ENCODE peak calls at places on chromosomes 7 and 10, in seven cellular contexts. One of them, this sample, is unnamed.

GRCh38 chr7:131688738-131689661 is 132.6 kb upstream of the PODXL start:
- DNase-seq in brain microvascular endothelial cell: peak; percentile 51
- DNase-seq in prostate gland: peak; percentile 35
- DNase-seq in cardiac fibroblast: peak; percentile 68
- DNase-seq in IMR-90: peak; percentile 49
- DNase-seq in A549: peak; percentile 94
- DNase-seq in left ventricle myocardium inferior: peak; percentile 51
- DNase-seq in this sample: no peak

GRCh38 chr10:70749756-70750155 is 35.4 kb downstream of the TBATA start:
- DNase-seq in prostate gland: no peak
- DNase-seq in cardiac fibroblast: no peak
- DNase-seq in brain microvascular endothelial cell: no peak
- DNase-seq in left ventricle myocardium inferior: no peak
- DNase-seq in A549: no peak
- DNase-seq in IMR-90: no peak
- DNase-seq in this sample: no peak

GRCh38 chr10:24708081-24708480 is 15.6 kb downstream of the ARHGAP21 start:
- DNase-seq in left ventricle myocardium inferior: no peak
- DNase-seq in brain microvascular endothelial cell: no peak
- DNase-seq in prostate gland: no peak
- DNase-seq in IMR-90: no peak
- DNase-seq in cardiac fibroblast: no peak
- DNase-seq in A549: no peak
- DNase-seq in this sample: no peak

GRCh38 chr7:332646-333398 is 42.9 kb downstream of the FOXL3 start:
- DNase-seq in A549: peak; percentile 81
- DNase-seq in prostate gland: peak; percentile 83
- DNase-seq in brain microvascular endothelial cell: peak; percentile 33
- DNase-seq in IMR-90: peak; percentile 36
- DNase-seq in left ventricle myocardium inferior: peak; percentile 84
- DNase-seq in cardiac fibroblast: peak; percentile 63
- DNase-seq in this sample: no peak

GRCh38 chr7:111363099-111363498 is 199.2 kb downstream of the IMMP2L start:
- DNase-seq in left ventricle myocardium inferior: no peak
- DNase-seq in IMR-90: peak; percentile 56
- DNase-seq in A549: no peak
- DNase-seq in cardiac fibroblast: peak; percentile 66
- DNase-seq in prostate gland: no peak
- DNase-seq in brain microvascular endothelial cell: peak; percentile 43
- DNase-seq in this sample: no peak

GRCh38 chr7:134548877-134549276 is at the start of gene AKR1B15:
- DNase-seq in A549: peak; percentile 96
- DNase-seq in IMR-90: peak; percentile 55
- DNase-seq in prostate gland: no peak
- DNase-seq in brain microvascular endothelial cell: no peak
- DNase-seq in cardiac fibroblast: peak; percentile 73
- DNase-seq in left ventricle myocardium inferior: no peak
- DNase-seq in this sample: no peak

GRCh38 chr7:154695836-154696235 is 307.1 kb downstream of the PAXIP1 start:
- DNase-seq in brain microvascular endothelial cell: no peak
- DNase-seq in IMR-90: no peak
- DNase-seq in prostate gland: no peak
- DNase-seq in left ventricle myocardium inferior: no peak
- DNase-seq in A549: no peak
- DNase-seq in cardiac fibroblast: no peak
- DNase-seq in this sample: no peak

GRCh38 chr10:73759512-73760115 is 15.4 kb downstream of the SEC24C start:
- DNase-seq in A549: no peak
- DNase-seq in cardiac fibroblast: no peak
- DNase-seq in prostate gland: no peak
- DNase-seq in left ventricle myocardium inferior: no peak
- DNase-seq in brain microvascular endothelial cell: no peak
- DNase-seq in IMR-90: no peak
- DNase-seq in this sample: no peak

GRCh38 chr10:126058104-126058503 is 161.7 kb downstream of the FANK1 start:
- DNase-seq in prostate gland: no peak
- DNase-seq in cardiac fibroblast: no peak
- DNase-seq in left ventricle myocardium inferior: no peak
- DNase-seq in brain microvascular endothelial cell: no peak
- DNase-seq in IMR-90: no peak
- DNase-seq in A549: no peak
- DNase-seq in this sample: no peak

GRCh38 chr10:123402656-123403055 is 248.5 kb downstream of the BUB3 start:
- DNase-seq in A549: no peak
- DNase-seq in prostate gland: no peak
- DNase-seq in brain microvascular endothelial cell: no peak
- DNase-seq in left ventricle myocardium inferior: no peak
- DNase-seq in cardiac fibroblast: no peak
- DNase-seq in IMR-90: no peak
- DNase-seq in this sample: no peak

GRCh38 chr10:30433286-30433778 is 652 bp upstream of the MAP3K8 start:
- DNase-seq in left ventricle myocardium inferior: peak; percentile 83
- DNase-seq in prostate gland: peak; percentile 56
- DNase-seq in brain microvascular endothelial cell: peak; percentile 58
- DNase-seq in IMR-90: peak; percentile 67
- DNase-seq in cardiac fibroblast: peak; percentile 81
- DNase-seq in A549: peak; percentile 59
- DNase-seq in this sample: no peak

GRCh38 chr7:140219672-140220520 is 43.1 kb upstream of the KDM7A start:
- DNase-seq in IMR-90: no peak
- DNase-seq in left ventricle myocardium inferior: no peak
- DNase-seq in A549: no peak
- DNase-seq in cardiac fibroblast: no peak
- DNase-seq in prostate gland: peak; percentile 31
- DNase-seq in brain microvascular endothelial cell: no peak
- DNase-seq in this sample: no peak

GRCh38 chr10:76218045-76218444 is 786.6 kb downstream of the LRMDA start:
- DNase-seq in A549: no peak
- DNase-seq in cardiac fibroblast: no peak
- DNase-seq in IMR-90: no peak
- DNase-seq in left ventricle myocardium inferior: no peak
- DNase-seq in brain microvascular endothelial cell: no peak
- DNase-seq in prostate gland: no peak
- DNase-seq in this sample: no peak

GRCh38 chr10:35585903-35586535 is 19.1 kb upstream of the GJD4 start:
- DNase-seq in cardiac fibroblast: no peak
- DNase-seq in A549: no peak
- DNase-seq in IMR-90: no peak
- DNase-seq in prostate gland: no peak
- DNase-seq in left ventricle myocardium inferior: no peak
- DNase-seq in brain microvascular endothelial cell: no peak
- DNase-seq in this sample: no peak

GRCh38 chr10:27625452-27626345 is 119.9 kb downstream of the MKX start:
- DNase-seq in A549: no peak
- DNase-seq in brain microvascular endothelial cell: no peak
- DNase-seq in cardiac fibroblast: no peak
- DNase-seq in left ventricle myocardium inferior: no peak
- DNase-seq in IMR-90: no peak
- DNase-seq in prostate gland: no peak
- DNase-seq in this sample: no peak

GRCh38 chr10:128268015-128268722 is 141.9 kb upstream of the MKI67 start:
- DNase-seq in left ventricle myocardium inferior: no peak
- DNase-seq in cardiac fibroblast: peak; percentile 2
- DNase-seq in prostate gland: peak; percentile 19
- DNase-seq in brain microvascular endothelial cell: peak; percentile 18
- DNase-seq in IMR-90: no peak
- DNase-seq in A549: peak; percentile 28
- DNase-seq in this sample: no peak

GRCh38 chr7:139109983-139110411 is 477 bp upstream of the ZC3HAV1 start:
- DNase-seq in A549: no peak
- DNase-seq in left ventricle myocardium inferior: no peak
- DNase-seq in prostate gland: no peak
- DNase-seq in IMR-90: no peak
- DNase-seq in brain microvascular endothelial cell: no peak
- DNase-seq in cardiac fibroblast: no peak
- DNase-seq in this sample: no peak

GRCh38 chr7:116610210-116610609 is 61.8 kb upstream of the MET start:
- DNase-seq in brain microvascular endothelial cell: peak; percentile 65
- DNase-seq in IMR-90: peak; percentile 41
- DNase-seq in A549: no peak
- DNase-seq in cardiac fibroblast: peak; percentile 73
- DNase-seq in prostate gland: no peak
- DNase-seq in left ventricle myocardium inferior: no peak
- DNase-seq in this sample: peak; percentile 69

GRCh38 chr10:3080608-3081007 is 13.3 kb downstream of the PFKP start:
- DNase-seq in left ventricle myocardium inferior: no peak
- DNase-seq in brain microvascular endothelial cell: no peak
- DNase-seq in prostate gland: no peak
- DNase-seq in cardiac fibroblast: no peak
- DNase-seq in IMR-90: no peak
- DNase-seq in A549: no peak
- DNase-seq in this sample: no peak

GRCh38 chr7:76397409-76398183 is 11.9 kb downstream of the SSC4D start:
- DNase-seq in left ventricle myocardium inferior: peak; percentile 83
- DNase-seq in cardiac fibroblast: peak; percentile 59
- DNase-seq in brain microvascular endothelial cell: peak; percentile 59
- DNase-seq in A549: peak; percentile 84
- DNase-seq in IMR-90: peak; percentile 31
- DNase-seq in prostate gland: peak; percentile 52
- DNase-seq in this sample: peak; percentile 28

GRCh38 chr7:1401011-1401410 is 58.3 kb downstream of the MICALL2 start:
- DNase-seq in left ventricle myocardium inferior: no peak
- DNase-seq in prostate gland: no peak
- DNase-seq in A549: no peak
- DNase-seq in cardiac fibroblast: no peak
- DNase-seq in IMR-90: no peak
- DNase-seq in brain microvascular endothelial cell: no peak
- DNase-seq in this sample: no peak

DNA sequence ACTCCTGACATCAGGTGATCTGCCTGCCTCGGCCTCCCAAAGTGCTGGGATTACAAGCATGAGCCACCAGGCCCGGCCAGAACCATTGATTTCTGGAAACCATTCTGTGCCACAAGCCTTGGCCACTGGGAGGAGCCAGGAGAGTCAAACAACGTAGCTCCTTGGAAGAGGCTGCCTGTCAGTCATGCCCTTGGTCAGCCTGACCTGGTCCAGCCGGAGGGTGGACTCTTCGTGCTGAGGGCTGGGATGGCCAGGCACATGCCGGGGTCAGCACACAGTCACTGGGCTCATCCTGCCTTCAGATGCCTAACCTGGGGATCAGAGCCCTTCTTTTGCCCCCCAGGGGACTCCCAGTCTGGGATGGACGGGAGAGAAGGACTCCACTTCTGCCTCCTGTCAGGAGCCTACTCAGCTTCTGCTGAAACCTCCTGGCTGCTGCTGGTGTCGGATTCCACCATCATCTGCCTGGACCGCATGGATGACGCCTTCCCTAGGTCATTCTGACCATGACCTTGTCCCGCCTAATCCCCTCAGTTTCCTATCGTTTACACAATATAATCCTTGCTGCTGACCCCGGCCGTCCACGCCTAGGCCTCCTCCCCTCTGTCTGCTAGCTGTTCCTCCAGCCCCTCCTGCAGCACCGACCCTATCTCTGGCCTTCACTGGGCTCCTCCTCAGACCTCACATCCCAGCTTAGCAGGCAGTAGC is 30.4 kb downstream of the TMEM270 start:
- DNase-seq in cardiac fibroblast: no peak
- DNase-seq in left ventricle myocardium inferior: no peak
- DNase-seq in IMR-90: peak; percentile 37
- DNase-seq in A549: peak; percentile 54
- DNase-seq in prostate gland: no peak
- DNase-seq in brain microvascular endothelial cell: no peak
- DNase-seq in this sample: no peak
- TF ChIP-seq CTCF in cardiac fibroblast: no peak
- TF ChIP-seq CTCF in left ventricle myocardium inferior: no peak
- TF ChIP-seq CTCF in IMR-90: peak; percentile 13
- TF ChIP-seq CTCF in A549: no peak
- TF ChIP-seq CTCF in prostate gland: no peak
- TF ChIP-seq CTCF in brain microvascular endothelial cell: peak; percentile 45
- TF ChIP-seq CTCF in this sample: peak; percentile 29

DNA sequence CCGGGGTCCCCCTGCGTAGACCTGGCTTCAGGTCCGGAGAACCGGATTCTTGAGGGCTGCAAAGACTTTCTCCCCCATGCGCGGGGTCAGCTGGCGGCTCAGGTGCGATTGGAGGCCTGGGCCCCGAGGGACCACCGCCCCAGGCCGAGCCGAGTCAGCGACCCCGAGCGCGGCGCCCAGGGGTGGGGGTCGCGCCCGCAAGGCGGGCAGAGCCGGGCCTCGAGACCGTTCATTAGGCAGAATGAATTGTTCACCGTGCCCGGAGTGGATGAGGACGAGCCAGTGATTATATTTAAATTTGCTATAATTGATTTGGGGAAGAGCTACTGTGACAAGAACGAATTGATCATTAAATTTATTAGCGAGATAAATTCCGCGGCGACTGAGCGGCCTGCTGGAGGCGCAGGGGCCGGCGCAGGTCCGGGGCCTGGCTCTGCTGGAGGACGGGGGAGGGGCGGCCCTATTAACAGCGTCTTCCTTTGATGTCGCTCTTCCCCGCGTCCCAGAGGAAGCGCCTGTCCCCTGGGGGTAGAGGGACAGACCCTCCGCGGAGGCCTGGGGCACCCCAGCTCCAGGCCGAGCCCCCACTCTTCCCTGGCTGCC is 7.5 kb downstream of the MNX1 start:
- DNase-seq in left ventricle myocardium inferior: no peak
- DNase-seq in IMR-90: no peak
- DNase-seq in A549: no peak
- DNase-seq in cardiac fibroblast: no peak
- DNase-seq in prostate gland: no peak
- DNase-seq in brain microvascular endothelial cell: no peak
- DNase-seq in this sample: no peak
- H3K4me3 ChIP-seq in left ventricle myocardium inferior: peak overlapping the region; percentile 22
- H3K4me3 ChIP-seq in IMR-90: no peak overlapping the region
- H3K4me3 ChIP-seq in A549: no peak overlapping the region
- H3K4me3 ChIP-seq in cardiac fibroblast: no peak overlapping the region
- H3K4me3 ChIP-seq in prostate gland: no peak overlapping the region
- H3K4me3 ChIP-seq in brain microvascular endothelial cell: no peak overlapping the region
- H3K4me3 ChIP-seq in this sample: no peak overlapping the region

GRCh38 chr7:95867309-95867708 is 95.0 kb downstream of the DYNC1I1 start:
- DNase-seq in prostate gland: no peak
- DNase-seq in IMR-90: no peak
- DNase-seq in A549: no peak
- DNase-seq in left ventricle myocardium inferior: no peak
- DNase-seq in cardiac fibroblast: no peak
- DNase-seq in brain microvascular endothelial cell: no peak
- DNase-seq in this sample: no peak
- TF ChIP-seq CTCF in prostate gland: no peak
- TF ChIP-seq CTCF in IMR-90: no peak
- TF ChIP-seq CTCF in A549: no peak
- TF ChIP-seq CTCF in left ventricle myocardium inferior: no peak
- TF ChIP-seq CTCF in cardiac fibroblast: no peak
- TF ChIP-seq CTCF in brain microvascular endothelial cell: no peak
- TF ChIP-seq CTCF in this sample: no peak

DNA sequence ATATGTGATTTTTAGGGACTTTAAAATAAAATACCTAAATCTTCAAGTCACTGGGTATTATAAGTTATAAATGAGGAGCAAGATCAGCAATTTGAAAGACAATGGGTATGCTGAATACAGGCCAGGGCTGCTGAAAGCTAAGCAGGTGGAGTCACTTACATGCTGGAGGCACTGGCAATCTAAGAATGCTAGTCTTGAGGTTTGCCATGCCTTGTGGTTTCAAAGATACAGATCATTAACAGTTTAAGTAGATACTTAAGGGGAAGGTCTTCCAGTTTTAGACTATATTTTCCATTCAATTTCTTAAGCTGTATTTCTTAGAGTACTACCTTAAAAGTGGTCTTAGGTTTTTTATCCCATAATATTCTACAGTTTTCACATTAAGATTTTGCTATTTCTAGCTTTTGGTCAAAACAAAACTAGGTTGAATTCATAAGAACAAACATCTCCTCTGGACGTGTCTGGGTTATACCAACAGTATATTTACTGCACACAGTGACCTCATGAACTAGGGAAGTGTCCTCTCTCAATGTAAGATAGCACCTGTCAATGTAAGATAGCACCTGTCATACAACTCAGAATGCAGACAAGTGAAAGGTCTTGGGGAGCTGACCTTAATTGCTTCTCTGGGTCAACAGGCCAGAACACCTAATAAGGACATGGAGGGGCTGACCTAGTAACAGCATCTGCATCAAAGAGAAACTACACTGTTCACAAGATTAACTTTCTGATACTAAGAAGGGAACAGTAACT is 2.0 kb downstream of the SRI start:
- DNase-seq in prostate gland: no peak
- DNase-seq in cardiac fibroblast: no peak
- DNase-seq in A549: no peak
- DNase-seq in IMR-90: no peak
- DNase-seq in left ventricle myocardium inferior: no peak
- DNase-seq in brain microvascular endothelial cell: no peak
- DNase-seq in this sample: no peak
- H3K4me3 ChIP-seq in prostate gland: no peak overlapping the region
- H3K4me3 ChIP-seq in cardiac fibroblast: no peak overlapping the region
- H3K4me3 ChIP-seq in A549: no peak overlapping the region
- H3K4me3 ChIP-seq in IMR-90: no peak overlapping the region
- H3K4me3 ChIP-seq in left ventricle myocardium inferior: peak overlapping the region; percentile 100
- H3K4me3 ChIP-seq in brain microvascular endothelial cell: peak overlapping the region; percentile 93
- H3K4me3 ChIP-seq in this sample: peak overlapping the region; percentile 87

This sample was measured in retinal pigment epithelial cell.